ENCODE peak calls at places on chromosomes 6 and 20, in seven cellular contexts. One of them, this sample, is unnamed. For H3K4me1, the result is how much of the 10 kb centered on the place peaks cover.

GRCh38 chr20:815914-816606 is 17.5 kb upstream of the FAM110A start:
- DNase-seq in BE2C: peak
- DNase-seq in right atrium auricular region: peak
- DNase-seq in fibroblast of lung: peak
- DNase-seq in ovary: peak
- DNase-seq in hepatocyte: peak
- DNase-seq in PC-3: peak
- DNase-seq in this sample: no peak

GRCh38 chr6:157675859-157676640 is 147.0 kb upstream of the SNX9 start:
- DNase-seq in PC-3: no peak
- DNase-seq in hepatocyte: no peak
- DNase-seq in right atrium auricular region: no peak
- DNase-seq in fibroblast of lung: peak
- DNase-seq in BE2C: no peak
- DNase-seq in ovary: no peak
- DNase-seq in this sample: no peak

GRCh38 chr6:129632081-129632758 is 77.8 kb downstream of the ARHGAP18 start:
- DNase-seq in right atrium auricular region: no peak
- DNase-seq in ovary: no peak
- DNase-seq in BE2C: no peak
- DNase-seq in hepatocyte: no peak
- DNase-seq in PC-3: no peak
- DNase-seq in fibroblast of lung: no peak
- DNase-seq in this sample: no peak

GRCh38 chr6:112879920-112880413 is 532.8 kb downstream of the RFPL4B start:
- DNase-seq in hepatocyte: peak
- DNase-seq in PC-3: no peak
- DNase-seq in BE2C: peak
- DNase-seq in right atrium auricular region: no peak
- DNase-seq in fibroblast of lung: no peak
- DNase-seq in ovary: no peak
- DNase-seq in this sample: no peak

GRCh38 chr6:165849539-165850430 is 186.7 kb upstream of the PDE10A start:
- DNase-seq in ovary: peak
- DNase-seq in right atrium auricular region: no peak
- DNase-seq in PC-3: no peak
- DNase-seq in BE2C: no peak
- DNase-seq in hepatocyte: no peak
- DNase-seq in fibroblast of lung: no peak
- DNase-seq in this sample: no peak

GRCh38 chr20:13068336-13068735 is 59.6 kb downstream of the SPTLC3 start:
- DNase-seq in ovary: no peak
- DNase-seq in fibroblast of lung: no peak
- DNase-seq in PC-3: peak
- DNase-seq in BE2C: no peak
- DNase-seq in hepatocyte: peak
- DNase-seq in right atrium auricular region: no peak
- DNase-seq in this sample: no peak

GRCh38 chr6:107712523-107713213 is 111.4 kb downstream of the SCML4 start:
- DNase-seq in BE2C: peak
- DNase-seq in right atrium auricular region: no peak
- DNase-seq in PC-3: no peak
- DNase-seq in ovary: no peak
- DNase-seq in fibroblast of lung: peak
- DNase-seq in hepatocyte: peak
- DNase-seq in this sample: peak

GRCh38 chr6:162907876-162908481 is 180.2 kb downstream of the PACRG start:
- DNase-seq in hepatocyte: no peak
- DNase-seq in BE2C: no peak
- DNase-seq in right atrium auricular region: no peak
- DNase-seq in fibroblast of lung: peak
- DNase-seq in PC-3: peak
- DNase-seq in ovary: no peak
- DNase-seq in this sample: no peak

GRCh38 chr6:2596222-2596621 is 154.5 kb downstream of the MYLK4 start:
- DNase-seq in right atrium auricular region: no peak
- DNase-seq in BE2C: peak
- DNase-seq in fibroblast of lung: no peak
- DNase-seq in PC-3: no peak
- DNase-seq in hepatocyte: no peak
- DNase-seq in ovary: no peak
- DNase-seq in this sample: no peak

GRCh38 chr6:25017932-25018581 is 82.3 kb upstream of the RIPOR2 start:
- DNase-seq in ovary: peak
- DNase-seq in right atrium auricular region: peak
- DNase-seq in fibroblast of lung: peak
- DNase-seq in hepatocyte: peak
- DNase-seq in PC-3: peak
- DNase-seq in BE2C: peak
- DNase-seq in this sample: peak

GRCh38 chr6:31585531-31585930 is 546 bp upstream of the LST1 start:
- DNase-seq in BE2C: no peak
- DNase-seq in PC-3: peak
- DNase-seq in hepatocyte: no peak
- DNase-seq in fibroblast of lung: no peak
- DNase-seq in ovary: no peak
- DNase-seq in right atrium auricular region: no peak
- DNase-seq in this sample: no peak

GRCh38 chr6:35218021-35218420 is 4.3 kb downstream of the SCUBE3 start:
- DNase-seq in right atrium auricular region: no peak
- DNase-seq in BE2C: no peak
- DNase-seq in fibroblast of lung: peak
- DNase-seq in hepatocyte: peak
- DNase-seq in PC-3: no peak
- DNase-seq in ovary: no peak
- DNase-seq in this sample: peak

GRCh38 chr6:168075216-168075615 is 3.8 kb downstream of the FRMD1 start:
- DNase-seq in fibroblast of lung: no peak
- DNase-seq in hepatocyte: no peak
- DNase-seq in right atrium auricular region: no peak
- DNase-seq in ovary: no peak
- DNase-seq in PC-3: no peak
- DNase-seq in BE2C: no peak
- DNase-seq in this sample: no peak

GRCh38 chr6:83057705-83058321 is 7.8 kb downstream of the UBE3D start:
- DNase-seq in right atrium auricular region: no peak
- DNase-seq in fibroblast of lung: peak
- DNase-seq in hepatocyte: peak
- DNase-seq in PC-3: peak
- DNase-seq in BE2C: peak
- DNase-seq in ovary: peak
- DNase-seq in this sample: no peak

GRCh38 chr6:40982917-40983316 is 56.1 kb downstream of the UNC5CL start:
- DNase-seq in ovary: no peak
- DNase-seq in right atrium auricular region: no peak
- DNase-seq in hepatocyte: no peak
- DNase-seq in PC-3: no peak
- DNase-seq in BE2C: no peak
- DNase-seq in fibroblast of lung: no peak
- DNase-seq in this sample: no peak
- H3K4me1 ChIP-seq in ovary: under half
- H3K4me1 ChIP-seq in right atrium auricular region: under half
- H3K4me1 ChIP-seq in hepatocyte: under half
- H3K4me1 ChIP-seq in PC-3: under half
- H3K4me1 ChIP-seq in BE2C: under half
- H3K4me1 ChIP-seq in fibroblast of lung: under half
- H3K4me1 ChIP-seq in this sample: under half

GRCh38 chr6:131958095-131958494 is 6.9 kb upstream of the CCN2 start:
- DNase-seq in hepatocyte: no peak
- DNase-seq in ovary: no peak
- DNase-seq in right atrium auricular region: no peak
- DNase-seq in BE2C: no peak
- DNase-seq in PC-3: no peak
- DNase-seq in fibroblast of lung: no peak
- DNase-seq in this sample: no peak

GRCh38 chr6:131955876-131956275 is 4.7 kb upstream of the CCN2 start:
- DNase-seq in PC-3: no peak
- DNase-seq in fibroblast of lung: no peak
- DNase-seq in hepatocyte: no peak
- DNase-seq in BE2C: no peak
- DNase-seq in right atrium auricular region: no peak
- DNase-seq in ovary: no peak
- DNase-seq in this sample: no peak

GRCh38 chr6:131958551-131959470 is 7.6 kb upstream of the CCN2 start:
- DNase-seq in BE2C: no peak
- DNase-seq in hepatocyte: peak
- DNase-seq in PC-3: no peak
- DNase-seq in right atrium auricular region: no peak
- DNase-seq in fibroblast of lung: no peak
- DNase-seq in ovary: no peak
- DNase-seq in this sample: no peak

GRCh38 chr6:131963063-131963462 is 11.9 kb upstream of the CCN2 start:
- DNase-seq in BE2C: no peak
- DNase-seq in ovary: no peak
- DNase-seq in PC-3: no peak
- DNase-seq in right atrium auricular region: no peak
- DNase-seq in hepatocyte: no peak
- DNase-seq in fibroblast of lung: no peak
- DNase-seq in this sample: no peak

GRCh38 chr6:131960371-131961133 is 9.4 kb upstream of the CCN2 start:
- DNase-seq in ovary: no peak
- DNase-seq in PC-3: peak
- DNase-seq in right atrium auricular region: no peak
- DNase-seq in BE2C: no peak
- DNase-seq in hepatocyte: no peak
- DNase-seq in fibroblast of lung: peak
- DNase-seq in this sample: no peak
- TF ChIP-seq CTCF in ovary: no peak
- TF ChIP-seq CTCF in PC-3: peak
- TF ChIP-seq CTCF in right atrium auricular region: peak
- TF ChIP-seq CTCF in BE2C: no peak
- TF ChIP-seq CTCF in hepatocyte: peak
- TF ChIP-seq CTCF in fibroblast of lung: peak
- TF ChIP-seq CTCF in this sample: peak

GRCh38 chr20:17660667-17661066 is 21.4 kb downstream of the RRBP1 start:
- DNase-seq in ovary: peak
- DNase-seq in fibroblast of lung: no peak
- DNase-seq in PC-3: no peak
- DNase-seq in BE2C: no peak
- DNase-seq in right atrium auricular region: no peak
- DNase-seq in hepatocyte: no peak
- DNase-seq in this sample: no peak
- H3K4me1 ChIP-seq in ovary: under half
- H3K4me1 ChIP-seq in fibroblast of lung: under half
- H3K4me1 ChIP-seq in PC-3: under half
- H3K4me1 ChIP-seq in BE2C: under half
- H3K4me1 ChIP-seq in right atrium auricular region: half or more
- H3K4me1 ChIP-seq in hepatocyte: under half
- H3K4me1 ChIP-seq in this sample: under half

DNA sequence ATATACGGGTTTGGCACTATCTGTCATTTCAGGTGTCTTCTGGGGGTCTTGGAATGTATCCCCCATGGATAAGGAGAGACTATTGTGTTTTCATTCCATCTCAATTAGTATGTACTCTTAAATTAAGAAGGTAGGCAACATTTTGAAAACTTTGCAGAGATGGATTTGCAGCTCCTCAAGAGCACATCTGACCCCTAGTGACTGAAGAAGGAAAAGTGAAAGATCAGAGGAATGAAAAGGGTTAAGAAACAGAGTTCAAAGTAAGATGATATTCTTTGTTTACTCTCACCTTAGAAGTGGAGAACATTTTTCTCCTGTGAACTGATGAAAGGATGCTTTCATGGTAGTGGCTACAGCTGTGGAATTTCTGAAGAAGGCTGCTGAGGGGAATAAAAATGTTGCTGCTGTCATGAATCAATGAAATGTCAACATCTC is 41.5 kb downstream of the SH3BGRL2 start:
- DNase-seq in fibroblast of lung: peak
- DNase-seq in PC-3: peak
- DNase-seq in right atrium auricular region: no peak
- DNase-seq in BE2C: no peak
- DNase-seq in ovary: no peak
- DNase-seq in hepatocyte: peak
- DNase-seq in this sample: peak
- TF ChIP-seq CTCF in fibroblast of lung: peak
- TF ChIP-seq CTCF in PC-3: peak
- TF ChIP-seq CTCF in right atrium auricular region: peak
- TF ChIP-seq CTCF in BE2C: peak
- TF ChIP-seq CTCF in ovary: no peak
- TF ChIP-seq CTCF in hepatocyte: peak
- TF ChIP-seq CTCF in this sample: peak

GRCh38 chr20:21322083-21322710 is 19.1 kb downstream of the XRN2 start:
- DNase-seq in BE2C: no peak
- DNase-seq in PC-3: no peak
- DNase-seq in hepatocyte: no peak
- DNase-seq in ovary: no peak
- DNase-seq in right atrium auricular region: no peak
- DNase-seq in fibroblast of lung: peak
- DNase-seq in this sample: no peak
- H3K4me1 ChIP-seq in BE2C: under half
- H3K4me1 ChIP-seq in PC-3: under half
- H3K4me1 ChIP-seq in hepatocyte: under half
- H3K4me1 ChIP-seq in ovary: under half
- H3K4me1 ChIP-seq in right atrium auricular region: half or more
- H3K4me1 ChIP-seq in fibroblast of lung: under half
- H3K4me1 ChIP-seq in this sample: under half

GRCh38 chr6:131065824-131066171 is 2.8 kb upstream of the EPB41L2 start:
- DNase-seq in ovary: no peak
- DNase-seq in right atrium auricular region: no peak
- DNase-seq in PC-3: peak
- DNase-seq in hepatocyte: no peak
- DNase-seq in fibroblast of lung: no peak
- DNase-seq in BE2C: no peak
- DNase-seq in this sample: no peak
- TF ChIP-seq CTCF in ovary: no peak
- TF ChIP-seq CTCF in right atrium auricular region: no peak
- TF ChIP-seq CTCF in PC-3: no peak
- TF ChIP-seq CTCF in hepatocyte: no peak
- TF ChIP-seq CTCF in fibroblast of lung: no peak
- TF ChIP-seq CTCF in BE2C: no peak
- TF ChIP-seq CTCF in this sample: no peak